ENCODE peak calls at places on chromosome 2, in nine cellular contexts. J, Z, I, X, L, P, R, V and S are unnamed samples.

GRCh38 chr2:86283461-86284030 is 53.9 kb downstream of the REEP1 start:
- DNase-seq in R (no peak), Z (peak; percentile 24), L (no peak), I (no peak), X (no peak), J (no peak), V (no peak), P (no peak), S (peak; percentile 96)

GRCh38 chr2:148616696-148617095 is 27.9 kb upstream of the EPC2 start:
- DNase-seq in V (no peak), P (no peak), J (no peak), I (no peak), L (no peak), X (no peak), R (no peak), Z (no peak), S (no peak)

GRCh38 chr2:201254331-201254730 is 6.0 kb upstream of the CASP8 start:
- DNase-seq in R (no peak), I (no peak), P (peak; percentile 51), J (no peak), V (no peak), L (no peak), X (no peak), Z (peak; percentile 13), S (peak; percentile 28)

GRCh38 chr2:67571785-67572718 is 174.9 kb downstream of the ETAA1 start:
- DNase-seq in R (no peak), P (no peak), L (no peak), X (no peak), J (no peak), V (no peak), I (no peak), Z (no peak), S (peak; percentile 46)

GRCh38 chr2:202752071-202752470 is 117.3 kb downstream of the FAM117B start:
- DNase-seq in J (no peak), X (no peak), I (no peak), R (no peak), Z (no peak), P (no peak), V (no peak), L (no peak), S (no peak)

GRCh38 chr2:54866179-54866578 is 142.7 kb downstream of the EML6 start:
- DNase-seq in P (no peak), I (no peak), R (no peak), J (no peak), X (no peak), L (no peak), V (no peak), Z (no peak), S (no peak)

GRCh38 chr2:233414777-233415570 is 60.7 kb downstream of the DGKD start:
- DNase-seq in P (no peak), J (no peak), I (peak; percentile 9), V (no peak), L (no peak), X (no peak), Z (no peak), R (peak; percentile 52), S (no peak)

GRCh38 chr2:175853110-175853509 is 149.0 kb downstream of the LNPK start:
- DNase-seq in V (no peak), X (no peak), L (no peak), Z (no peak), R (no peak), J (no peak), I (no peak), P (no peak), S (no peak)